ENCODE peak calls at places on chromosomes 13 and 19, in seven cellular contexts. P is transverse colon, I is AG09309, M is neural progenitor cell, E is BJ, N is epithelial cell of esophagus, A is dorsolateral prefrontal cortex. X is an unnamed sample.

GRCh38 chr13:65594255-65594654 is 1635.9 kb downstream of the PCDH9 start:
- DNase-seq in P (no peak), I (peak; percentile 38), M (no peak), E (no peak), N (no peak), A (no peak), X (peak; percentile 89)

GRCh38 chr19:35718345-35719041 is 690 bp downstream of the KMT2B start:
- DNase-seq in P (peak; percentile 49), I (no peak), M (no peak), E (no peak), N (peak; percentile 35), A (no peak), X (no peak)

GRCh38 chr19:11142528-11143171 is 12.9 kb downstream of the SPC24 start:
- DNase-seq in P (peak; percentile 75), I (peak; percentile 73), M (peak; percentile 78), E (peak; percentile 67), N (peak; percentile 83), A (peak; percentile 43), X (peak; percentile 96)

GRCh38 chr19:52188822-52189744 is 769 bp upstream of the PPP2R1A start:
- DNase-seq in P (no peak), I (no peak), M (no peak), E (no peak), N (peak; percentile 61), A (peak; percentile 66), X (no peak)

GRCh38 chr13:20359335-20359734 is 127.2 kb upstream of the GJB6 start:
- DNase-seq in P (no peak), I (peak; percentile 91), M (no peak), E (peak; percentile 41), N (peak; percentile 100), A (no peak), X (peak; percentile 94)

GRCh38 chr13:40772765-40773473 is 1.9 kb upstream of the MRPS31 start:
- DNase-seq in P (no peak), I (no peak), M (no peak), E (no peak), N (no peak), A (no peak), X (no peak)

GRCh38 chr19:23762884-23763711 is 4.4 kb upstream of the ZNF681 start:
- DNase-seq in P (peak; percentile 93), I (no peak), M (peak; percentile 95), E (no peak), N (peak; percentile 79), A (peak; percentile 89), X (peak; percentile 4)

GRCh38 chr19:49837425-49837824 is 13.5 kb upstream of the PTOV1 start:
- DNase-seq in P (no peak), I (no peak), M (no peak), E (no peak), N (no peak), A (no peak), X (no peak)

GRCh38 chr19:38731654-38732301 is 12.5 kb downstream of the CAPN12 start:
- DNase-seq in P (peak; percentile 75), I (no peak), M (no peak), E (no peak), N (no peak), A (no peak), X (no peak)

GRCh38 chr13:95704510-95704909 is 27.6 kb downstream of the DNAJC3 start:
- DNase-seq in P (no peak), I (no peak), M (no peak), E (no peak), N (peak; percentile 27), A (no peak), X (no peak)

GRCh38 chr19:55418185-55418584 is 10.6 kb upstream of the UBE2S start:
- DNase-seq in P (peak; percentile 64), I (peak; percentile 62), M (peak; percentile 86), E (peak; percentile 37), N (peak; percentile 86), A (peak; percentile 52), X (peak; percentile 90)

GRCh38 chr19:39342647-39343305 is 555 bp downstream of the SAMD4B start:
- DNase-seq in P (peak; percentile 21), I (no peak), M (peak; percentile 35), E (no peak), N (peak; percentile 13), A (no peak), X (no peak)

GRCh38 chr13:48264052-48264451 is 31.0 kb downstream of the ITM2B start:
- DNase-seq in P (no peak), I (no peak), M (no peak), E (no peak), N (no peak), A (no peak), X (no peak)
- H3K4me3 ChIP-seq in P (no peak overlapping the region), I (no peak overlapping the region), M (no peak overlapping the region), E (no peak overlapping the region), N (no peak overlapping the region), A (no peak overlapping the region), X (no peak overlapping the region)

GRCh38 chr13:48221301-48222190 is 11.5 kb upstream of the ITM2B start:
- DNase-seq in P (no peak), I (no peak), M (no peak), E (no peak), N (no peak), A (no peak), X (no peak)

GRCh38 chr13:48220592-48221300 is 12.3 kb upstream of the ITM2B start:
- DNase-seq in P (no peak), I (no peak), M (no peak), E (no peak), N (no peak), A (no peak), X (no peak)

GRCh38 chr13:48214519-48215121 is 18.4 kb upstream of the ITM2B start:
- DNase-seq in P (no peak), I (no peak), M (no peak), E (no peak), N (peak; percentile 36), A (no peak), X (no peak)

GRCh38 chr13:48216204-48216711 is 16.7 kb upstream of the ITM2B start:
- DNase-seq in P (no peak), I (no peak), M (no peak), E (no peak), N (no peak), A (no peak), X (no peak)
- TF ChIP-seq CTCF in P (no peak), I (no peak), M (no peak), E (no peak), N (no peak), A (no peak), X (no peak)

GRCh38 chr19:1872807-1873523 is 9.6 kb upstream of the KLF16 start:
- DNase-seq in P (no peak), I (no peak), M (no peak), E (no peak), N (no peak), A (no peak), X (no peak)
- H3K4me3 ChIP-seq in P (no peak overlapping the region), I (no peak overlapping the region), M (no peak overlapping the region), E (no peak overlapping the region), N (no peak overlapping the region), A (peak overlapping the region; percentile 96), X (peak overlapping the region; percentile 99)

DNA sequence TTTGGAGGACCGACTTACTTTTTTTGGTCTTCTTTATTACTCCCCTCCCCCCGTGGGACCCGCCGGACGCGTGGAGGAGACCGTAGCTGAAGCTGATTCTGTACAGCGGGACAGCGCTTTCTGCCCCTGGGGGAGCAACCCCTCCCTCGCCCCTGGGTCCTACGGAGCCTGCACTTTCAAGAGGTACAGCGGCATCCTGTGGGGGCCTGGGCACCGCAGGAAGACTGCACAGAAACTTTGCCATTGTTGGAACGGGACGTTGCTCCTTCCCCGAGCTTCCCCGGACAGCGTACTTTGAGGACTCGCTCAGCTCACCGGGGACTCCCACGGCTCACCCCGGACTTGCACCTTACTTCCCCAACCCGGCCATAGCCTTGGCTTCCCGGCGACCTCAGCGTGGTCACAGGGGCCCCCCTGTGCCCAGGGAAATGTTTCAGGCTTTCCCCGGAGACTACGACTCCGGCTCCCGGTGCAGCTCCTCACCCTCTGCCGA is 409 bp downstream of the FOSB start:
- DNase-seq in P (peak; percentile 48), I (no peak), M (peak; percentile 68), E (no peak), N (peak; percentile 42), A (no peak), X (no peak)
- TF ChIP-seq CTCF in P (no peak), I (no peak), M (no peak), E (no peak), N (no peak), A (no peak), X (peak; percentile 12)

GRCh38 chr13:44894001-44894770 is 95.1 kb downstream of the NUFIP1 start:
- DNase-seq in P (no peak), I (no peak), M (no peak), E (no peak), N (peak; percentile 33), A (no peak), X (no peak)
- H3K4me3 ChIP-seq in P (no peak overlapping the region), I (no peak overlapping the region), M (no peak overlapping the region), E (no peak overlapping the region), N (no peak overlapping the region), A (no peak overlapping the region), X (no peak overlapping the region)

GRCh38 chr13:23570931-23571330 is 719 bp downstream of the TNFRSF19 start:
- DNase-seq in P (no peak), I (no peak), M (no peak), E (no peak), N (no peak), A (no peak), X (no peak)
- TF ChIP-seq CTCF in P (no peak), I (peak; percentile 23), M (peak; percentile 20), E (peak; percentile 35), N (peak; percentile 32), A (no peak), X (no peak)

DNA sequence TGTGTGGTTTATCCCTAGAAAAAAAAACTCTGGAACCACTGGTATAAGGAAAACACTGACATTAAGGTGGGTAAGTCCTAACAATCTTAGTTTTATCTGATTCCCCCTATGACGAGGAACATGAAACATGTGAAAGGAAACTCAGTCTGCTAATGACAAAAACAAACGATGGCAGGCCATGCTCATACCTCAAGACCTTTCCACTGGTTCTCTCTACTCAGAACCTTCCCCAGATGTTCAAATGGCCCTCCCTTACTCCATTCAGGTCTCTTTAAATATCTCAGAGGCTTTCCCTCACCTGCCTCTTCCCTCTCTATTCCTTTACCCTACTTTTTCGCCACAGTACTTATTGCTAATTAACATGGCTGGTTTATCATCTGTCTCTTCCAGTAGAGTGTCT is 1.6 kb downstream of the TUBGCP3 start:
- DNase-seq in P (no peak), I (no peak), M (no peak), E (no peak), N (no peak), A (no peak), X (no peak)
- H3K4me3 ChIP-seq in P (no peak overlapping the region), I (no peak overlapping the region), M (peak overlapping the region; percentile 78), E (no peak overlapping the region), N (no peak overlapping the region), A (no peak overlapping the region), X (peak overlapping the region; percentile 96)

DNA sequence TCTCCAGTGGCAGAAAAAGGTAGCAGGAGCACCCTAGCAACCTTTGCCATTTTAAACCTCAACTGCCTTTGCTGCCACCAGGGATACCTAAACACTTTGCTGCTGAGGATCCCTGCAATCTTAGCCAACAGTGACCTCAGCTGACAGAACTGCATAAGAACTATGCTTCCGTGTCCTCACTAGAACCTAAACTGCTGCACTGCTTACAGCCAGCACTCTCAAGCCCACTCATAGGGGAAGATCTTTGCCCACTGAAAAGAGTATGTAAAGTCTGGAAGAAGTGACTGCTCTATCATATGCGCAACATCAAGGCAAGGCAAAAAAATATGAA is 270.0 kb upstream of the PCDH20 start:
- DNase-seq in P (no peak), I (no peak), M (peak; percentile 68), E (no peak), N (peak; percentile 60), A (no peak), X (no peak)
- TF ChIP-seq CTCF in P (no peak), I (no peak), M (peak; percentile 56), E (no peak), N (peak; percentile 66), A (no peak), X (no peak)

X was measured in fibroblast of the aortic adventitia.